ENCODE peak calls at places on chromosome 9, in four cellular contexts. One of them, this sample, is unnamed.

GRCh38 chr9:136906251-136906650 is 19.9 kb downstream of the TRAF2 start:
- DNase-seq in GM23338: no peak
- DNase-seq in K562: no peak
- DNase-seq in HCT116: no peak
- DNase-seq in this sample: no peak

GRCh38 chr9:126309427-126310179 is 17.0 kb upstream of the MVB12B start:
- DNase-seq in GM23338: no peak
- DNase-seq in K562: no peak
- DNase-seq in HCT116: no peak
- DNase-seq in this sample: no peak

GRCh38 chr9:130183133-130183762 is 11.0 kb downstream of the NCS1 start:
- DNase-seq in GM23338: peak
- DNase-seq in K562: no peak
- DNase-seq in HCT116: no peak
- DNase-seq in this sample: no peak

GRCh38 chr9:75389096-75389495 is 300.8 kb downstream of the OSTF1 start:
- DNase-seq in GM23338: no peak
- DNase-seq in K562: no peak
- DNase-seq in HCT116: no peak
- DNase-seq in this sample: no peak

GRCh38 chr9:7073679-7074078 is 315.9 kb downstream of the KDM4C start:
- DNase-seq in GM23338: no peak
- DNase-seq in K562: no peak
- DNase-seq in HCT116: no peak
- DNase-seq in this sample: no peak

GRCh38 chr9:20319641-20320337 is 302.5 kb downstream of the MLLT3 start:
- DNase-seq in GM23338: no peak
- DNase-seq in K562: no peak
- DNase-seq in HCT116: peak
- DNase-seq in this sample: no peak

GRCh38 chr9:130486103-130486502 is 41.3 kb downstream of the ASS1 start:
- DNase-seq in GM23338: no peak
- DNase-seq in K562: no peak
- DNase-seq in HCT116: no peak
- DNase-seq in this sample: no peak

GRCh38 chr9:1219284-1219683 is 169.1 kb downstream of the DMRT2 start:
- DNase-seq in GM23338: no peak
- DNase-seq in K562: no peak
- DNase-seq in HCT116: no peak
- DNase-seq in this sample: no peak

GRCh38 chr9:131459056-131459455 is 43.7 kb upstream of the POMT1 start:
- DNase-seq in GM23338: no peak
- DNase-seq in K562: no peak
- DNase-seq in HCT116: no peak
- DNase-seq in this sample: no peak

GRCh38 chr9:100206899-100207298 is 107.9 kb downstream of the INVS start:
- DNase-seq in GM23338: no peak
- DNase-seq in K562: no peak
- DNase-seq in HCT116: no peak
- DNase-seq in this sample: peak

GRCh38 chr9:121675969-121676822 is 24.8 kb downstream of the DAB2IP start:
- DNase-seq in GM23338: no peak
- DNase-seq in K562: no peak
- DNase-seq in HCT116: no peak
- DNase-seq in this sample: peak

GRCh38 chr9:17651725-17652124 is 72.9 kb downstream of the SH3GL2 start:
- DNase-seq in GM23338: no peak
- DNase-seq in K562: no peak
- DNase-seq in HCT116: no peak
- DNase-seq in this sample: no peak

GRCh38 chr9:27496134-27496504 is 28.0 kb upstream of the IFNK start:
- DNase-seq in GM23338: no peak
- DNase-seq in K562: no peak
- DNase-seq in HCT116: no peak
- DNase-seq in this sample: no peak

GRCh38 chr9:88730780-88731179 is 195.8 kb downstream of the NXNL2 start:
- DNase-seq in GM23338: no peak
- DNase-seq in K562: no peak
- DNase-seq in HCT116: no peak
- DNase-seq in this sample: no peak

GRCh38 chr9:129746092-129746760 is 6.6 kb downstream of the PTGES start:
- DNase-seq in GM23338: no peak
- DNase-seq in K562: no peak
- DNase-seq in HCT116: no peak
- DNase-seq in this sample: no peak

GRCh38 chr9:95211028-95211427 is 106.5 kb downstream of the FANCC start:
- DNase-seq in GM23338: no peak
- DNase-seq in K562: peak
- DNase-seq in HCT116: no peak
- DNase-seq in this sample: no peak

GRCh38 chr9:127788337-127789011 is 2.6 kb downstream of the CDK9 start:
- DNase-seq in GM23338: no peak
- DNase-seq in K562: no peak
- DNase-seq in HCT116: no peak
- DNase-seq in this sample: no peak

GRCh38 chr9:3528466-3528865 is 2.7 kb upstream of the RFX3 start:
- DNase-seq in GM23338: no peak
- DNase-seq in K562: peak
- DNase-seq in HCT116: no peak
- DNase-seq in this sample: no peak

GRCh38 chr9:129225815-129226214 is 47.8 kb upstream of the IER5L start:
- DNase-seq in GM23338: peak
- DNase-seq in K562: peak
- DNase-seq in HCT116: no peak
- DNase-seq in this sample: peak

GRCh38 chr9:124934290-124934689 is 6.6 kb downstream of the GOLGA1 start:
- DNase-seq in GM23338: no peak
- DNase-seq in K562: no peak
- DNase-seq in HCT116: no peak
- DNase-seq in this sample: peak

GRCh38 chr9:111743275-111743674 is 51.5 kb downstream of the SHOC1 start:
- DNase-seq in GM23338: no peak
- DNase-seq in K562: no peak
- DNase-seq in HCT116: peak
- DNase-seq in this sample: peak

GRCh38 chr9:129983891-129984290 is 59.1 kb downstream of the FNBP1 start:
- DNase-seq in GM23338: no peak
- DNase-seq in K562: no peak
- DNase-seq in HCT116: no peak
- DNase-seq in this sample: no peak

GRCh38 chr9:130946778-130947617 is 8.0 kb upstream of the FIBCD1 start:
- DNase-seq in GM23338: no peak
- DNase-seq in K562: peak
- DNase-seq in HCT116: peak
- DNase-seq in this sample: no peak

GRCh38 chr9:130327070-130327780 is 61.7 kb downstream of the HMCN2 start:
- DNase-seq in GM23338: peak
- DNase-seq in K562: peak
- DNase-seq in HCT116: no peak
- DNase-seq in this sample: no peak

GRCh38 chr9:121824651-121825480 is 173.4 kb downstream of the DAB2IP start:
- DNase-seq in GM23338: peak
- DNase-seq in K562: peak
- DNase-seq in HCT116: no peak
- DNase-seq in this sample: no peak

GRCh38 chr9:83665576-83666200 is 42.1 kb downstream of the UBQLN1 start:
- DNase-seq in GM23338: no peak
- DNase-seq in K562: no peak
- DNase-seq in HCT116: no peak
- DNase-seq in this sample: peak

GRCh38 chr9:110183208-110184145 is 24.5 kb downstream of the C9orf152 start:
- DNase-seq in GM23338: peak
- DNase-seq in K562: peak
- DNase-seq in HCT116: peak
- DNase-seq in this sample: peak

GRCh38 chr9:137127301-137128157 is 11.4 kb upstream of the GRIN1 start:
- DNase-seq in GM23338: no peak
- DNase-seq in K562: peak
- DNase-seq in HCT116: no peak
- DNase-seq in this sample: peak

GRCh38 chr9:86836797-86837196 is 110.5 kb downstream of the GAS1 start:
- DNase-seq in GM23338: no peak
- DNase-seq in K562: no peak
- DNase-seq in HCT116: no peak
- DNase-seq in this sample: no peak

GRCh38 chr9:136010615-136011341 is 49.6 kb upstream of the UBAC1 start:
- DNase-seq in GM23338: no peak
- DNase-seq in K562: no peak
- DNase-seq in HCT116: no peak
- DNase-seq in this sample: peak

DNA sequence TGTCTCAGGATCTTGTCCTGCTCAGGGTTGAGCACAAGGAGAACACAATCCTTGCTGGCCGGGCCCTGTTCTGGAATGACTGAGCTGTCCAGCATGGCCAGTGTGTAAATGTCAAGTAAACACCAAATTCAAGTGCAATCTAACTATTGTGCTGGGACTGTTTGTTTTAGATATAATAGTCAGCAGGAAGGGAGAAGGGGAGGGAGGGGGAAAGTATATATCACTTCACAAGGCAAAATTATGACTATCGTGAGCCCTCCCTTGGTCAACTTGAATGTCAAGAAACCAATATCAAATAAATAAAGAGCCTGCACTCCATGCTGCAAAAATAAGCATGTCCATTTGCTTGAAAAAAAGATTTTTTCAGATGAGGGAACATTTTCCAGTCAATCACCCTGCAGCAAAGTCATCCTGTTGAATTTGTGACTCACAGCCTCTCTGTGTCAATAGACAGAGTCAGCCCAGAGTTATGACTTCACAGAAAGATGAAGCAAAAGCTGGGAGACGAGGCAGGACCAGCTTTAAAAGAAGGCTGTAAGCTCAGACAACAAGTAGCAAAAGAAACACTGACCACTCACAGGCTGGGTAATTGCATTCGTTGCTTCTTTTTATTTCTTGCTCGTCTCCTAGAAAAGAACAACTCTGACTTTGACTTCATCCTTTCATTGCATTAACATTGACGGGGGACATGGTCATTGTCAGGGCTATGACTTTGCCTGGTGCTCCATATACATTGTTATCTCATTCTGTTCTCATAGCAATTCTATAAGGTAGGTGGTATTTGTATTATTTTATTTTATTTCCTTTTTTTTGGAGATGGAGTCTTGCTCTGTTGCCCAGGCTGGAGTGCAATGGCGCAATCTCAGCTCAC is 15.3 kb upstream of the KLF4 start:
- DNase-seq in GM23338: no peak
- DNase-seq in K562: no peak
- DNase-seq in HCT116: no peak
- DNase-seq in this sample: peak
- TF ChIP-seq POLR2AphosphoS5 in GM23338: no peak
- TF ChIP-seq POLR2AphosphoS5 in K562: no peak
- TF ChIP-seq POLR2AphosphoS5 in HCT116: no peak
- TF ChIP-seq POLR2AphosphoS5 in this sample: peak

DNA sequence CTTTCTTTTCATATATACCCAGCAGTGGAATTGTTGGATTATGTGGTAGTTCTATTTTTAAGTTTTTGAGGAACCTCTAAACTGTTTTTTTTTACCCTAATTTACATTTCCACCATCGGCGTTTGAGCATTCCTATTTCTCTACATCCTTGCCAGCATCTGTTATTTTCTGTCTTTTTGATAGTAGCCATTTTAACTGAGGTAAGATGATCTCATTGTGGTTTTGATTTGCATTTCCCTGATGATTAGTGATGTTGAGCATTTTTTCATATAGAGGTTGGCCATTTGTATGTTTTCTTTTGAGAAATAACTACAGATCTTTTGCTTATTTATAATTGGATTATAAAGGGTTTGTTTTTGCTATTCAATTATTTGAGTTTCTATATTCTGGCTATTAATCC is 71.7 kb upstream of the TNC start:
- DNase-seq in GM23338: no peak
- DNase-seq in K562: no peak
- DNase-seq in HCT116: no peak
- DNase-seq in this sample: no peak
- TF ChIP-seq EZH2 in GM23338: no peak
- TF ChIP-seq EZH2 in K562: no peak
- TF ChIP-seq EZH2 in HCT116: no peak
- TF ChIP-seq EZH2 in this sample: no peak

DNA sequence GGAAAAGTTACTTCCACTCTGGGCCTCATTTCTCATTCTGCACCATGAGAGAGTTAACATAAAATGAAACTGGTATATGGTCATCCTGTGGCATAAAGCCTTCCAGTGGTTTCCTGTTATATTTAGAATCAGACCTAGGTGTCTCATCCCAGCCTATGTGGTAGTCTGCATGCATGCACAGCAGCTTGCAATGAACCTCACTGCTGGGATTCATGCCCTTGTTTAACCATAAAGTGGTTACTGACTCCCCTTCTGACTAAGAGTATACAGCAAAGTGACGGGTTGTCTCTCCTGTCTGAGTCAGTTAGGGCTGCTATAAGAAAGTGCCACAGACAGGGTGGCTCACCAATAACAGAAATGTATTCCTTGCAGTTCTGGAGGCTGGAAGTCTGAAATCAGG is 14.7 kb upstream of the TDRD7 start:
- DNase-seq in GM23338: no peak
- DNase-seq in K562: no peak
- DNase-seq in HCT116: no peak
- DNase-seq in this sample: no peak
- TF ChIP-seq POLR2AphosphoS5 in GM23338: no peak
- TF ChIP-seq POLR2AphosphoS5 in K562: no peak
- TF ChIP-seq POLR2AphosphoS5 in HCT116: no peak
- TF ChIP-seq POLR2AphosphoS5 in this sample: no peak

GRCh38 chr9:37033753-37034319 is at the start of gene PAX5:
- DNase-seq in GM23338: peak
- DNase-seq in K562: no peak
- DNase-seq in HCT116: no peak
- DNase-seq in this sample: peak
- TF ChIP-seq EZH2 in GM23338: no peak
- TF ChIP-seq EZH2 in K562: no peak
- TF ChIP-seq EZH2 in HCT116: no peak
- TF ChIP-seq EZH2 in this sample: no peak

DNA sequence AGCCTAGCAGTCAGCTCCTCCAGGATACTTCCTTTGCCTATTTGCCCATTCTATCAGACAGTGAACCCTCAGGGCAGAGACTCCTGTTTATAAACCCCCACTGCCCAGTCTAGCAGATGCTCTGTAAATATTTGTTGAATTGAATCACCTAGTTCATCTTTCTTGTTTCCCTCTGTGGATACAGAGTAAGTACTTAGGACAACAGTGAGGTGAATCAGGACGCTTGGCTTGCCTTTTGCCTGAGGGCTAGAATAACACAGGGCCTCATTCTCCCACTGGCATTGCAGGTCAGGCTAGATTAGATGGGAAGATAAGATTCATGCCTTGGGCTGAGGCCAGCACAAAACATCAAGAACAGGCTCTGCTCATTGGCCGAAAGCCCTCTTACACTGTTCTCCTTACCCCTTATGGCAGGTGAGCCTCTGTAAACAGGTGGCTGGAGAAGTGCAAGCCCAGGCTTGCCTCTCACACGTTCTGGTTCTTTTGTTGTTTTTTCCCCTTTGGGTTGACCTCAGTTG is 22.2 kb downstream of the TNFSF8 start:
- DNase-seq in GM23338: no peak
- DNase-seq in K562: no peak
- DNase-seq in HCT116: peak
- DNase-seq in this sample: no peak
- TF ChIP-seq POLR2AphosphoS5 in GM23338: no peak
- TF ChIP-seq POLR2AphosphoS5 in K562: no peak
- TF ChIP-seq POLR2AphosphoS5 in HCT116: no peak
- TF ChIP-seq POLR2AphosphoS5 in this sample: no peak

GRCh38 chr9:132485454-132485853 is 75.4 kb downstream of the CFAP77 start:
- DNase-seq in GM23338: no peak
- DNase-seq in K562: no peak
- DNase-seq in HCT116: no peak
- DNase-seq in this sample: no peak
- TF ChIP-seq EZH2 in GM23338: no peak
- TF ChIP-seq EZH2 in K562: no peak
- TF ChIP-seq EZH2 in HCT116: no peak
- TF ChIP-seq EZH2 in this sample: no peak

GRCh38 chr9:134263575-134263974 is 62.7 kb upstream of the RXRA start:
- DNase-seq in GM23338: peak
- DNase-seq in K562: no peak
- DNase-seq in HCT116: no peak
- DNase-seq in this sample: no peak
- TF ChIP-seq POLR2AphosphoS5 in GM23338: no peak
- TF ChIP-seq POLR2AphosphoS5 in K562: no peak
- TF ChIP-seq POLR2AphosphoS5 in HCT116: no peak
- TF ChIP-seq POLR2AphosphoS5 in this sample: no peak

This sample was measured in endothelial cell of umbilical vein.